ENCODE peak calls at places on chromosomes 16 and 17, in nine cellular contexts. One of them, this sample, is unnamed.

GRCh38 chr16:70493863-70494770 is 29.2 kb downstream of the COG4 start:
- DNase-seq in H1: no peak
- DNase-seq in transverse colon: no peak
- DNase-seq in suprapubic skin: no peak
- DNase-seq in ovary: no peak
- DNase-seq in A549: no peak
- DNase-seq in tibial nerve: no peak
- DNase-seq in esophagus muscularis mucosa: no peak
- DNase-seq in K562: no peak
- DNase-seq in this sample: no peak

GRCh38 chr17:78995761-78996451 is 13.7 kb downstream of the CANT1 start:
- DNase-seq in suprapubic skin: peak; percentile 57
- DNase-seq in K562: no peak
- DNase-seq in A549: no peak
- DNase-seq in esophagus muscularis mucosa: no peak
- DNase-seq in H1: no peak
- DNase-seq in transverse colon: peak; percentile 90
- DNase-seq in ovary: peak; percentile 26
- DNase-seq in tibial nerve: no peak
- DNase-seq in this sample: peak; percentile 72

GRCh38 chr16:27431773-27432599 is 30.0 kb downstream of the IL21R start:
- DNase-seq in K562: no peak
- DNase-seq in suprapubic skin: no peak
- DNase-seq in tibial nerve: no peak
- DNase-seq in esophagus muscularis mucosa: peak; percentile 53
- DNase-seq in ovary: peak; percentile 3
- DNase-seq in H1: no peak
- DNase-seq in A549: no peak
- DNase-seq in transverse colon: no peak
- DNase-seq in this sample: peak; percentile 17

GRCh38 chr16:21101631-21102420 is 48.8 kb downstream of the DNAH3 start:
- DNase-seq in A549: peak; percentile 53
- DNase-seq in transverse colon: peak; percentile 12
- DNase-seq in ovary: peak; percentile 34
- DNase-seq in tibial nerve: no peak
- DNase-seq in suprapubic skin: no peak
- DNase-seq in H1: no peak
- DNase-seq in K562: no peak
- DNase-seq in esophagus muscularis mucosa: peak; percentile 74
- DNase-seq in this sample: no peak

GRCh38 chr16:66927012-66927436 is 1.7 kb upstream of the RRAD start:
- DNase-seq in transverse colon: no peak
- DNase-seq in esophagus muscularis mucosa: no peak
- DNase-seq in H1: no peak
- DNase-seq in tibial nerve: no peak
- DNase-seq in K562: no peak
- DNase-seq in suprapubic skin: no peak
- DNase-seq in A549: peak; percentile 79
- DNase-seq in ovary: no peak
- DNase-seq in this sample: no peak

GRCh38 chr17:8144401-8145295 is 7.6 kb downstream of the PER1 start:
- DNase-seq in ovary: no peak
- DNase-seq in H1: no peak
- DNase-seq in suprapubic skin: peak; percentile 63
- DNase-seq in transverse colon: no peak
- DNase-seq in A549: no peak
- DNase-seq in tibial nerve: no peak
- DNase-seq in esophagus muscularis mucosa: no peak
- DNase-seq in K562: no peak
- DNase-seq in this sample: peak; percentile 68

GRCh38 chr16:72291121-72291520 is 119.2 kb upstream of the PMFBP1 start:
- DNase-seq in K562: no peak
- DNase-seq in transverse colon: no peak
- DNase-seq in esophagus muscularis mucosa: no peak
- DNase-seq in A549: peak; percentile 46
- DNase-seq in tibial nerve: no peak
- DNase-seq in H1: no peak
- DNase-seq in ovary: no peak
- DNase-seq in suprapubic skin: no peak
- DNase-seq in this sample: no peak

GRCh38 chr16:75109732-75110243 is 6.8 kb downstream of the LDHD start:
- DNase-seq in tibial nerve: no peak
- DNase-seq in esophagus muscularis mucosa: no peak
- DNase-seq in K562: no peak
- DNase-seq in A549: no peak
- DNase-seq in ovary: peak; percentile 59
- DNase-seq in suprapubic skin: peak; percentile 66
- DNase-seq in H1: no peak
- DNase-seq in transverse colon: peak; percentile 80
- DNase-seq in this sample: peak; percentile 81

GRCh38 chr17:32350662-32351418 is 883 bp downstream of the ZNF207 start:
- DNase-seq in A549: peak; percentile 79
- DNase-seq in tibial nerve: no peak
- DNase-seq in ovary: no peak
- DNase-seq in transverse colon: peak; percentile 33
- DNase-seq in K562: no peak
- DNase-seq in esophagus muscularis mucosa: no peak
- DNase-seq in suprapubic skin: no peak
- DNase-seq in H1: no peak
- DNase-seq in this sample: no peak

GRCh38 chr17:82106697-82107305 is 8.8 kb upstream of the FASN start:
- DNase-seq in esophagus muscularis mucosa: no peak
- DNase-seq in transverse colon: no peak
- DNase-seq in suprapubic skin: no peak
- DNase-seq in K562: no peak
- DNase-seq in H1: no peak
- DNase-seq in ovary: peak; percentile 41
- DNase-seq in tibial nerve: no peak
- DNase-seq in A549: no peak
- DNase-seq in this sample: peak; percentile 61

GRCh38 chr17:56985371-56986162 is 7.6 kb downstream of the SCPEP1 start:
- DNase-seq in esophagus muscularis mucosa: no peak
- DNase-seq in ovary: no peak
- DNase-seq in K562: peak; percentile 82
- DNase-seq in transverse colon: no peak
- DNase-seq in H1: no peak
- DNase-seq in A549: no peak
- DNase-seq in suprapubic skin: no peak
- DNase-seq in tibial nerve: no peak
- DNase-seq in this sample: no peak

GRCh38 chr17:55672585-55673501 is 49.8 kb downstream of the TMEM100 start:
- DNase-seq in transverse colon: no peak
- DNase-seq in A549: no peak
- DNase-seq in esophagus muscularis mucosa: no peak
- DNase-seq in ovary: no peak
- DNase-seq in K562: no peak
- DNase-seq in tibial nerve: no peak
- DNase-seq in suprapubic skin: peak; percentile 62
- DNase-seq in H1: no peak
- DNase-seq in this sample: peak; percentile 62

GRCh38 chr17:77439382-77440013 is 298.7 kb downstream of the SEC14L1 start:
- DNase-seq in A549: no peak
- DNase-seq in transverse colon: no peak
- DNase-seq in suprapubic skin: no peak
- DNase-seq in K562: no peak
- DNase-seq in ovary: no peak
- DNase-seq in esophagus muscularis mucosa: no peak
- DNase-seq in tibial nerve: no peak
- DNase-seq in H1: no peak
- DNase-seq in this sample: no peak

GRCh38 chr17:62653831-62654829 is 26.7 kb downstream of the MRC2 start:
- DNase-seq in A549: no peak
- DNase-seq in transverse colon: peak; percentile 28
- DNase-seq in K562: peak; percentile 43
- DNase-seq in H1: no peak
- DNase-seq in esophagus muscularis mucosa: no peak
- DNase-seq in ovary: peak; percentile 92
- DNase-seq in tibial nerve: peak; percentile 52
- DNase-seq in suprapubic skin: peak; percentile 81
- DNase-seq in this sample: peak; percentile 83

DNA sequence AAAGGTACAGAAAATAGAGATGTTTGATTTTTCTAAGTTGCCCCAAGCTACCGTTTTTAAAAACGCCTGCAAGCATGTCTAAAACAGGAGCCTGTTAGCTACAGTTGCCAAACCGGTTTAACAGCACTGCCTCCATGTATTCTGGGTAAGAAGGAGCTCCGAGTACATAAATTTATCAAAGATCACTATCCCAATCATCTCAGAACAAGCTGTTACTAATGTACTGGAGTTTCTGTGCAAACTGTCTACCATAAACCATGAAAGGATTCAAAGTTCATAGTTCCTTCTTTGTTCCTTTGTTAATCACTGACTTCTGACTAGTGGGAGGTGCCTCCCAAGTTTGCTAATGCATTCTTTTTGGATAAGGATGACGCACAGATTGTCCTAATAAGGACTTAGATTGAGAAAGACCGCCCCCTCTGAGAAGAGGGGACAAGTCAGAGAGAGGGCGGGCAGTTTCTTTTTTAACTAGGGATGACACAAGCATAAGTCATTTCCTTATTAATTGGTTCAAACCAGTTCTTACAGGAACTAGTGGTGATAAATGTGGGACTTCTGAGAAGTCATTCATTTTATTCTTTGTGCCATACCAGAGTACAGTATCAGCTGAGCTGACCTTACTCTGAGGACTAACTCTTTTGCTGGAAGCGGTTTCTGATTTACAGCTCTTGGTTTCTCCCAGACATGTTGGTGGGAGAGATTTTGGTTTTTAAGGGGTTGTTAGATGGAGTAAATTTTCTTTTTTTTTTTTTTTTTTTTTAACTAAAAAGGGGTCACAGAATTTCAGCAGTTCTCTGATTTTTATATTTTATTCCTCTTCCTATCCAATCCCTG is 55.2 kb downstream of the TUBD1 start:
- DNase-seq in transverse colon: peak; percentile 83
- DNase-seq in tibial nerve: no peak
- DNase-seq in H1: no peak
- DNase-seq in A549: peak; percentile 100
- DNase-seq in esophagus muscularis mucosa: no peak
- DNase-seq in suprapubic skin: no peak
- DNase-seq in K562: peak; percentile 72
- DNase-seq in ovary: no peak
- DNase-seq in this sample: peak; percentile 89
- TF ChIP-seq EP300 in transverse colon: peak; percentile 91
- TF ChIP-seq EP300 in tibial nerve: peak; percentile 98
- TF ChIP-seq EP300 in H1: no peak
- TF ChIP-seq EP300 in A549: peak; percentile 100
- TF ChIP-seq EP300 in esophagus muscularis mucosa: peak; percentile 88
- TF ChIP-seq EP300 in suprapubic skin: peak; percentile 76
- TF ChIP-seq EP300 in K562: peak; percentile 92
- TF ChIP-seq EP300 in ovary: peak; percentile 93
- TF ChIP-seq EP300 in this sample: peak; percentile 95

GRCh38 chr16:30526823-30527634 is 663 bp upstream of the ZNF768 start:
- DNase-seq in H1: peak; percentile 91
- DNase-seq in K562: peak; percentile 95
- DNase-seq in transverse colon: peak; percentile 99
- DNase-seq in tibial nerve: peak; percentile 96
- DNase-seq in A549: peak; percentile 97
- DNase-seq in esophagus muscularis mucosa: peak; percentile 98
- DNase-seq in ovary: peak; percentile 99
- DNase-seq in suprapubic skin: peak; percentile 99
- DNase-seq in this sample: peak; percentile 99
- TF ChIP-seq POLR2A in H1: peak; percentile 81
- TF ChIP-seq POLR2A in K562: peak; percentile 91
- TF ChIP-seq POLR2A in transverse colon: peak; percentile 93
- TF ChIP-seq POLR2A in tibial nerve: peak; percentile 58
- TF ChIP-seq POLR2A in A549: peak; percentile 12
- TF ChIP-seq POLR2A in esophagus muscularis mucosa: peak; percentile 71
- TF ChIP-seq POLR2A in ovary: peak; percentile 68
- TF ChIP-seq POLR2A in suprapubic skin: peak; percentile 27
- TF ChIP-seq POLR2A in this sample: peak; percentile 50

DNA sequence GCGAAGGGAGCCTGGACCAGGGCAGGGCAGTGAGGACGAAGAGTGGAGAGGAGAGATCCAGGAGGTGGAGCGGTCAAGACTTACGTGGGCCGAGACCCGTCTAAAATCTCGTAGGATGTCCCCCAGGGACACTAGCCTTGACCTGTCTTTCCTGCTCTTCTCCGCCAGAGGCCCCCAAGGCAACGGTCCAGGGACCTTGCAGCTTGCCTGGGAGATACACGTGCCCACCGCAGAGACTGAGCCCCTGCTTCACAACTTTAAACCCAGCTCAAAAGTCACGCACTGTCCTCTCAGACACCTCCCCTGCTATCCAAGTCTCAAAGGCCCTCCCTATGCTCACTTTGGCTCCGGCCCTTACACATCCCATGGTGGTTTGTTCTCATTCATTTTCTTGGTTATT is 9.4 kb downstream of the TIGD7 start:
- DNase-seq in tibial nerve: no peak
- DNase-seq in esophagus muscularis mucosa: no peak
- DNase-seq in H1: no peak
- DNase-seq in K562: no peak
- DNase-seq in A549: no peak
- DNase-seq in transverse colon: no peak
- DNase-seq in suprapubic skin: no peak
- DNase-seq in ovary: no peak
- DNase-seq in this sample: no peak
- H3K9me3 ChIP-seq in tibial nerve: no peaks in the 10 kb centered on the region
- H3K9me3 ChIP-seq in esophagus muscularis mucosa: peaks cover 6% of the 10 kb centered on the region
- H3K9me3 ChIP-seq in H1: peaks cover 46% of the 10 kb centered on the region
- H3K9me3 ChIP-seq in K562: peaks cover 17% of the 10 kb centered on the region
- H3K9me3 ChIP-seq in A549: peaks cover 97% of the 10 kb centered on the region
- H3K9me3 ChIP-seq in transverse colon: peaks cover 93% of the 10 kb centered on the region
- H3K9me3 ChIP-seq in suprapubic skin: peaks cover 62% of the 10 kb centered on the region
- H3K9me3 ChIP-seq in ovary: no peaks in the 10 kb centered on the region
- H3K9me3 ChIP-seq in this sample: peaks cover 36% of the 10 kb centered on the region

GRCh38 chr17:59631221-59631720 is 11.6 kb downstream of the CLTC start:
- DNase-seq in H1: no peak
- DNase-seq in K562: no peak
- DNase-seq in ovary: no peak
- DNase-seq in transverse colon: no peak
- DNase-seq in suprapubic skin: no peak
- DNase-seq in esophagus muscularis mucosa: no peak
- DNase-seq in tibial nerve: no peak
- DNase-seq in A549: no peak
- DNase-seq in this sample: no peak

GRCh38 chr17:59633658-59634359 is 14.1 kb downstream of the CLTC start:
- DNase-seq in tibial nerve: no peak
- DNase-seq in transverse colon: no peak
- DNase-seq in A549: no peak
- DNase-seq in esophagus muscularis mucosa: no peak
- DNase-seq in K562: no peak
- DNase-seq in ovary: no peak
- DNase-seq in suprapubic skin: no peak
- DNase-seq in H1: no peak
- DNase-seq in this sample: no peak

GRCh38 chr17:59632398-59632797 is 12.7 kb downstream of the CLTC start:
- DNase-seq in transverse colon: no peak
- DNase-seq in K562: no peak
- DNase-seq in suprapubic skin: no peak
- DNase-seq in H1: no peak
- DNase-seq in esophagus muscularis mucosa: no peak
- DNase-seq in tibial nerve: no peak
- DNase-seq in ovary: no peak
- DNase-seq in A549: no peak
- DNase-seq in this sample: no peak

GRCh38 chr17:59638553-59638952 is 18.9 kb downstream of the CLTC start:
- DNase-seq in suprapubic skin: no peak
- DNase-seq in transverse colon: no peak
- DNase-seq in ovary: no peak
- DNase-seq in esophagus muscularis mucosa: no peak
- DNase-seq in tibial nerve: no peak
- DNase-seq in A549: no peak
- DNase-seq in H1: no peak
- DNase-seq in K562: no peak
- DNase-seq in this sample: no peak

GRCh38 chr17:59634632-59635561 is 15.2 kb downstream of the CLTC start:
- DNase-seq in suprapubic skin: no peak
- DNase-seq in tibial nerve: no peak
- DNase-seq in ovary: no peak
- DNase-seq in A549: no peak
- DNase-seq in H1: no peak
- DNase-seq in K562: no peak
- DNase-seq in transverse colon: no peak
- DNase-seq in esophagus muscularis mucosa: no peak
- DNase-seq in this sample: no peak
- TF ChIP-seq EP300 in suprapubic skin: no peak
- TF ChIP-seq EP300 in tibial nerve: peak; percentile 28
- TF ChIP-seq EP300 in ovary: no peak
- TF ChIP-seq EP300 in A549: no peak
- TF ChIP-seq EP300 in H1: no peak
- TF ChIP-seq EP300 in K562: no peak
- TF ChIP-seq EP300 in transverse colon: no peak
- TF ChIP-seq EP300 in esophagus muscularis mucosa: no peak
- TF ChIP-seq EP300 in this sample: no peak

This sample was measured in sigmoid colon.